ENCODE peak calls at places on chromosomes 6 and 20, in five cellular contexts. One of them, this sample, is unnamed.

GRCh38 chr6:161721511-161721910 is 447.6 kb upstream of the AGPAT4 start:
- DNase-seq in stimulated activated CD8-positive, alpha-beta memory T cell treated with anti-CD3 and anti-CD28 coated beads, Interleukin-15, amount 100 ng/mL, for 24 hours: no peak
- DNase-seq in stimulated activated CD4-positive, alpha-beta T cell treated with anti-CD3 and anti-CD28 coated beads, Interleukin-2, amount 100 ng/mL, for 48 hours: no peak
- DNase-seq in dorsolateral prefrontal cortex: no peak
- DNase-seq in HFF-Myc: no peak
- DNase-seq in this sample: no peak

GRCh38 chr6:97361286-97361685 is 78.3 kb upstream of the MMS22L start:
- DNase-seq in dorsolateral prefrontal cortex: no peak
- DNase-seq in HFF-Myc: no peak
- DNase-seq in stimulated activated CD4-positive, alpha-beta T cell treated with anti-CD3 and anti-CD28 coated beads, Interleukin-2, amount 100 ng/mL, for 48 hours: no peak
- DNase-seq in stimulated activated CD8-positive, alpha-beta memory T cell treated with anti-CD3 and anti-CD28 coated beads, Interleukin-15, amount 100 ng/mL, for 24 hours: no peak
- DNase-seq in this sample: no peak

GRCh38 chr6:116018976-116019375 is 41.7 kb downstream of the FRK start:
- DNase-seq in HFF-Myc: no peak
- DNase-seq in stimulated activated CD8-positive, alpha-beta memory T cell treated with anti-CD3 and anti-CD28 coated beads, Interleukin-15, amount 100 ng/mL, for 24 hours: no peak
- DNase-seq in dorsolateral prefrontal cortex: no peak
- DNase-seq in stimulated activated CD4-positive, alpha-beta T cell treated with anti-CD3 and anti-CD28 coated beads, Interleukin-2, amount 100 ng/mL, for 48 hours: no peak
- DNase-seq in this sample: no peak

GRCh38 chr6:36386495-36387439 is 702 bp downstream of the ETV7 start:
- DNase-seq in stimulated activated CD8-positive, alpha-beta memory T cell treated with anti-CD3 and anti-CD28 coated beads, Interleukin-15, amount 100 ng/mL, for 24 hours: no peak
- DNase-seq in dorsolateral prefrontal cortex: peak; percentile 48
- DNase-seq in stimulated activated CD4-positive, alpha-beta T cell treated with anti-CD3 and anti-CD28 coated beads, Interleukin-2, amount 100 ng/mL, for 48 hours: no peak
- DNase-seq in HFF-Myc: peak; percentile 12
- DNase-seq in this sample: peak; percentile 28

GRCh38 chr20:61253640-61254511 is 1.8 kb downstream of the CDH4 start:
- DNase-seq in dorsolateral prefrontal cortex: peak; percentile 59
- DNase-seq in HFF-Myc: no peak
- DNase-seq in stimulated activated CD8-positive, alpha-beta memory T cell treated with anti-CD3 and anti-CD28 coated beads, Interleukin-15, amount 100 ng/mL, for 24 hours: no peak
- DNase-seq in stimulated activated CD4-positive, alpha-beta T cell treated with anti-CD3 and anti-CD28 coated beads, Interleukin-2, amount 100 ng/mL, for 48 hours: no peak
- DNase-seq in this sample: no peak

GRCh38 chr6:84568971-84569370 is 195.4 kb downstream of the TBX18 start:
- DNase-seq in stimulated activated CD8-positive, alpha-beta memory T cell treated with anti-CD3 and anti-CD28 coated beads, Interleukin-15, amount 100 ng/mL, for 24 hours: no peak
- DNase-seq in HFF-Myc: no peak
- DNase-seq in stimulated activated CD4-positive, alpha-beta T cell treated with anti-CD3 and anti-CD28 coated beads, Interleukin-2, amount 100 ng/mL, for 48 hours: no peak
- DNase-seq in dorsolateral prefrontal cortex: no peak
- DNase-seq in this sample: no peak

GRCh38 chr6:106966671-106967522 is 7.6 kb downstream of the CD24 start:
- DNase-seq in stimulated activated CD8-positive, alpha-beta memory T cell treated with anti-CD3 and anti-CD28 coated beads, Interleukin-15, amount 100 ng/mL, for 24 hours: no peak
- DNase-seq in stimulated activated CD4-positive, alpha-beta T cell treated with anti-CD3 and anti-CD28 coated beads, Interleukin-2, amount 100 ng/mL, for 48 hours: no peak
- DNase-seq in HFF-Myc: no peak
- DNase-seq in dorsolateral prefrontal cortex: no peak
- DNase-seq in this sample: no peak

GRCh38 chr6:73177221-73177944 is 47.9 kb downstream of the KHDC1L start:
- DNase-seq in stimulated activated CD4-positive, alpha-beta T cell treated with anti-CD3 and anti-CD28 coated beads, Interleukin-2, amount 100 ng/mL, for 48 hours: no peak
- DNase-seq in HFF-Myc: no peak
- DNase-seq in dorsolateral prefrontal cortex: no peak
- DNase-seq in stimulated activated CD8-positive, alpha-beta memory T cell treated with anti-CD3 and anti-CD28 coated beads, Interleukin-15, amount 100 ng/mL, for 24 hours: no peak
- DNase-seq in this sample: no peak

GRCh38 chr6:2651966-2652365 is 98.8 kb downstream of the MYLK4 start:
- DNase-seq in stimulated activated CD4-positive, alpha-beta T cell treated with anti-CD3 and anti-CD28 coated beads, Interleukin-2, amount 100 ng/mL, for 48 hours: no peak
- DNase-seq in dorsolateral prefrontal cortex: no peak
- DNase-seq in HFF-Myc: no peak
- DNase-seq in stimulated activated CD8-positive, alpha-beta memory T cell treated with anti-CD3 and anti-CD28 coated beads, Interleukin-15, amount 100 ng/mL, for 24 hours: no peak
- DNase-seq in this sample: no peak

GRCh38 chr6:40743690-40744446 is 156.7 kb upstream of the LRFN2 start:
- DNase-seq in stimulated activated CD4-positive, alpha-beta T cell treated with anti-CD3 and anti-CD28 coated beads, Interleukin-2, amount 100 ng/mL, for 48 hours: no peak
- DNase-seq in dorsolateral prefrontal cortex: no peak
- DNase-seq in stimulated activated CD8-positive, alpha-beta memory T cell treated with anti-CD3 and anti-CD28 coated beads, Interleukin-15, amount 100 ng/mL, for 24 hours: no peak
- DNase-seq in HFF-Myc: no peak
- DNase-seq in this sample: no peak

GRCh38 chr20:59903631-59904030 is 29.8 kb downstream of the SYCP2 start:
- DNase-seq in stimulated activated CD4-positive, alpha-beta T cell treated with anti-CD3 and anti-CD28 coated beads, Interleukin-2, amount 100 ng/mL, for 48 hours: no peak
- DNase-seq in stimulated activated CD8-positive, alpha-beta memory T cell treated with anti-CD3 and anti-CD28 coated beads, Interleukin-15, amount 100 ng/mL, for 24 hours: no peak
- DNase-seq in dorsolateral prefrontal cortex: no peak
- DNase-seq in HFF-Myc: no peak
- DNase-seq in this sample: no peak

GRCh38 chr6:145529582-145529981 is 205.7 kb downstream of the EPM2A start:
- DNase-seq in dorsolateral prefrontal cortex: no peak
- DNase-seq in stimulated activated CD4-positive, alpha-beta T cell treated with anti-CD3 and anti-CD28 coated beads, Interleukin-2, amount 100 ng/mL, for 48 hours: no peak
- DNase-seq in stimulated activated CD8-positive, alpha-beta memory T cell treated with anti-CD3 and anti-CD28 coated beads, Interleukin-15, amount 100 ng/mL, for 24 hours: no peak
- DNase-seq in HFF-Myc: no peak
- DNase-seq in this sample: no peak

GRCh38 chr6:109241199-109241598 is 141.1 kb downstream of the CD164 start:
- DNase-seq in stimulated activated CD4-positive, alpha-beta T cell treated with anti-CD3 and anti-CD28 coated beads, Interleukin-2, amount 100 ng/mL, for 48 hours: no peak
- DNase-seq in stimulated activated CD8-positive, alpha-beta memory T cell treated with anti-CD3 and anti-CD28 coated beads, Interleukin-15, amount 100 ng/mL, for 24 hours: no peak
- DNase-seq in dorsolateral prefrontal cortex: no peak
- DNase-seq in HFF-Myc: no peak
- DNase-seq in this sample: no peak

GRCh38 chr6:25017486-25017885 is 81.7 kb upstream of the RIPOR2 start:
- DNase-seq in HFF-Myc: no peak
- DNase-seq in stimulated activated CD4-positive, alpha-beta T cell treated with anti-CD3 and anti-CD28 coated beads, Interleukin-2, amount 100 ng/mL, for 48 hours: no peak
- DNase-seq in stimulated activated CD8-positive, alpha-beta memory T cell treated with anti-CD3 and anti-CD28 coated beads, Interleukin-15, amount 100 ng/mL, for 24 hours: no peak
- DNase-seq in dorsolateral prefrontal cortex: no peak
- DNase-seq in this sample: no peak

GRCh38 chr20:63736893-63737689 is 627 bp downstream of the LIME1 start:
- DNase-seq in stimulated activated CD8-positive, alpha-beta memory T cell treated with anti-CD3 and anti-CD28 coated beads, Interleukin-15, amount 100 ng/mL, for 24 hours: no peak
- DNase-seq in HFF-Myc: no peak
- DNase-seq in dorsolateral prefrontal cortex: no peak
- DNase-seq in stimulated activated CD4-positive, alpha-beta T cell treated with anti-CD3 and anti-CD28 coated beads, Interleukin-2, amount 100 ng/mL, for 48 hours: peak; percentile 31
- DNase-seq in this sample: peak; percentile 76

GRCh38 chr20:13755809-13756208 is 28.9 kb downstream of the ESF1 start:
- DNase-seq in dorsolateral prefrontal cortex: no peak
- DNase-seq in stimulated activated CD4-positive, alpha-beta T cell treated with anti-CD3 and anti-CD28 coated beads, Interleukin-2, amount 100 ng/mL, for 48 hours: no peak
- DNase-seq in stimulated activated CD8-positive, alpha-beta memory T cell treated with anti-CD3 and anti-CD28 coated beads, Interleukin-15, amount 100 ng/mL, for 24 hours: no peak
- DNase-seq in HFF-Myc: no peak
- DNase-seq in this sample: no peak

GRCh38 chr20:11041396-11041795 is 367.6 kb upstream of the JAG1 start:
- DNase-seq in stimulated activated CD4-positive, alpha-beta T cell treated with anti-CD3 and anti-CD28 coated beads, Interleukin-2, amount 100 ng/mL, for 48 hours: no peak
- DNase-seq in dorsolateral prefrontal cortex: no peak
- DNase-seq in stimulated activated CD8-positive, alpha-beta memory T cell treated with anti-CD3 and anti-CD28 coated beads, Interleukin-15, amount 100 ng/mL, for 24 hours: no peak
- DNase-seq in HFF-Myc: no peak
- DNase-seq in this sample: no peak

GRCh38 chr6:148414836-148415235 is 72.2 kb downstream of the SASH1 start:
- DNase-seq in HFF-Myc: no peak
- DNase-seq in dorsolateral prefrontal cortex: no peak
- DNase-seq in stimulated activated CD4-positive, alpha-beta T cell treated with anti-CD3 and anti-CD28 coated beads, Interleukin-2, amount 100 ng/mL, for 48 hours: no peak
- DNase-seq in stimulated activated CD8-positive, alpha-beta memory T cell treated with anti-CD3 and anti-CD28 coated beads, Interleukin-15, amount 100 ng/mL, for 24 hours: no peak
- DNase-seq in this sample: no peak

GRCh38 chr6:119346914-119347313 is 2.6 kb downstream of the MAN1A1 start:
- DNase-seq in stimulated activated CD4-positive, alpha-beta T cell treated with anti-CD3 and anti-CD28 coated beads, Interleukin-2, amount 100 ng/mL, for 48 hours: no peak
- DNase-seq in stimulated activated CD8-positive, alpha-beta memory T cell treated with anti-CD3 and anti-CD28 coated beads, Interleukin-15, amount 100 ng/mL, for 24 hours: no peak
- DNase-seq in dorsolateral prefrontal cortex: no peak
- DNase-seq in HFF-Myc: no peak
- DNase-seq in this sample: no peak

GRCh38 chr6:39416728-39417127 is 94.2 kb upstream of the KCNK16 start:
- DNase-seq in stimulated activated CD4-positive, alpha-beta T cell treated with anti-CD3 and anti-CD28 coated beads, Interleukin-2, amount 100 ng/mL, for 48 hours: no peak
- DNase-seq in dorsolateral prefrontal cortex: no peak
- DNase-seq in HFF-Myc: peak; percentile 73
- DNase-seq in stimulated activated CD8-positive, alpha-beta memory T cell treated with anti-CD3 and anti-CD28 coated beads, Interleukin-15, amount 100 ng/mL, for 24 hours: no peak
- DNase-seq in this sample: no peak

GRCh38 chr6:169415179-169415578 is 161.5 kb upstream of the THBS2 start:
- DNase-seq in stimulated activated CD4-positive, alpha-beta T cell treated with anti-CD3 and anti-CD28 coated beads, Interleukin-2, amount 100 ng/mL, for 48 hours: no peak
- DNase-seq in HFF-Myc: no peak
- DNase-seq in dorsolateral prefrontal cortex: no peak
- DNase-seq in stimulated activated CD8-positive, alpha-beta memory T cell treated with anti-CD3 and anti-CD28 coated beads, Interleukin-15, amount 100 ng/mL, for 24 hours: no peak
- DNase-seq in this sample: no peak

GRCh38 chr6:21479140-21479539 is 114.4 kb upstream of the SOX4 start:
- DNase-seq in dorsolateral prefrontal cortex: no peak
- DNase-seq in stimulated activated CD4-positive, alpha-beta T cell treated with anti-CD3 and anti-CD28 coated beads, Interleukin-2, amount 100 ng/mL, for 48 hours: no peak
- DNase-seq in HFF-Myc: no peak
- DNase-seq in stimulated activated CD8-positive, alpha-beta memory T cell treated with anti-CD3 and anti-CD28 coated beads, Interleukin-15, amount 100 ng/mL, for 24 hours: no peak
- DNase-seq in this sample: no peak

GRCh38 chr6:118146584-118146983 is 239.5 kb downstream of the SLC35F1 start:
- DNase-seq in dorsolateral prefrontal cortex: no peak
- DNase-seq in stimulated activated CD8-positive, alpha-beta memory T cell treated with anti-CD3 and anti-CD28 coated beads, Interleukin-15, amount 100 ng/mL, for 24 hours: no peak
- DNase-seq in stimulated activated CD4-positive, alpha-beta T cell treated with anti-CD3 and anti-CD28 coated beads, Interleukin-2, amount 100 ng/mL, for 48 hours: no peak
- DNase-seq in HFF-Myc: no peak
- DNase-seq in this sample: no peak

This sample was measured in activated CD8-positive, alpha-beta T cell treated with anti-CD3 and anti-CD28 coated beads, Interleukin-2, amount 10 ng/mL, durations not matched to agents 7 days and 5 days.